ENCODE peak calls at places on chromosomes 11 and 22, in six cellular contexts. S, X, G, Z, Y and D are unnamed samples.

GRCh38 chr11:18791175-18792065 is at the start of gene PTPN5:
- DNase-seq in X (no peak), Y (no peak), S (no peak), G (no peak), Z (peak), D (no peak)

GRCh38 chr11:12079726-12080556 is 30.4 kb upstream of the MICAL2 start:
- DNase-seq in S (no peak), G (peak), Y (peak), Z (peak), X (no peak), D (no peak)

GRCh38 chr22:48234011-48234410 is 1471.6 kb downstream of the TBC1D22A start:
- DNase-seq in X (no peak), Z (no peak), S (no peak), G (no peak), Y (no peak), D (no peak)

GRCh38 chr22:38072322-38073149 is 11.4 kb downstream of the SLC16A8 start:
- DNase-seq in G (no peak), X (no peak), S (no peak), Z (no peak), Y (no peak), D (no peak)

GRCh38 chr11:81644239-81644840 is 1089.3 kb downstream of the FAM181B start:
- DNase-seq in Y (peak), Z (peak), G (peak), X (no peak), S (no peak), D (peak)

GRCh38 chr22:49486225-49486624 is 341.4 kb downstream of the BRD1 start:
- DNase-seq in X (no peak), S (no peak), G (no peak), Y (no peak), Z (no peak), D (no peak)

GRCh38 chr11:64040684-64041267 is 5.0 kb downstream of the FLRT1 start:
- DNase-seq in S (no peak), G (peak), X (no peak), Z (no peak), Y (no peak), D (peak)

GRCh38 chr11:2518112-2518982 is 73.5 kb downstream of the KCNQ1 start:
- DNase-seq in Z (no peak), Y (no peak), X (no peak), G (no peak), S (no peak), D (no peak)

GRCh38 chr22:46056169-46057041 is 79.4 kb upstream of the WNT7B start:
- DNase-seq in G (peak), Z (no peak), X (no peak), S (no peak), Y (peak), D (peak)

GRCh38 chr11:124669193-124669592 is 4.3 kb downstream of the SIAE start:
- DNase-seq in Z (peak), S (no peak), Y (peak), G (peak), X (no peak), D (peak)

GRCh38 chr22:19937616-19938473 is 3.7 kb upstream of the COMT start:
- DNase-seq in Y (no peak), Z (peak), G (no peak), X (no peak), S (no peak), D (no peak)

GRCh38 chr22:47328550-47329243 is 566.2 kb downstream of the TBC1D22A start:
- DNase-seq in S (no peak), Y (peak), Z (peak), X (no peak), G (peak), D (peak)

GRCh38 chr11:76918941-76919386 is 58.2 kb downstream of the ACER3 start:
- DNase-seq in X (no peak), S (no peak), Y (peak), Z (peak), G (peak), D (peak)

GRCh38 chr11:34863048-34863447 is 53.1 kb downstream of the APIP start:
- DNase-seq in S (no peak), G (no peak), Z (no peak), Y (no peak), X (no peak), D (no peak)

GRCh38 chr11:93567406-93567819 is 24.2 kb upstream of the SMCO4 start:
- DNase-seq in Z (peak), Y (no peak), G (peak), X (no peak), S (no peak), D (no peak)

GRCh38 chr22:26576026-26576680 is 13.8 kb downstream of the TPST2 start:
- DNase-seq in G (no peak), Y (no peak), S (no peak), Z (no peak), X (no peak), D (no peak)

GRCh38 chr11:628056-628455 is 1.1 kb upstream of the SCT start:
- DNase-seq in Z (no peak), X (no peak), Y (no peak), G (no peak), S (no peak), D (no peak)

GRCh38 chr11:112617977-112618829 is 343.0 kb upstream of the NCAM1 start:
- DNase-seq in X (no peak), Z (no peak), G (no peak), S (no peak), Y (no peak), D (no peak)

GRCh38 chr11:12473366-12473765 is 96.0 kb downstream of the PARVA start:
- DNase-seq in X (no peak), Y (no peak), Z (no peak), G (no peak), S (no peak), D (no peak)

GRCh38 chr11:118921929-118922744 is 3.6 kb downstream of the BCL9L start:
- DNase-seq in Z (peak), X (no peak), G (peak), Y (peak), S (no peak), D (peak)

GRCh38 chr11:26964335-26964734 is 29.6 kb upstream of the FIBIN start:
- DNase-seq in Y (no peak), S (no peak), X (no peak), Z (peak), G (no peak), D (no peak)

GRCh38 chr22:37331034-37331428 is 48.7 kb downstream of the CYTH4 start:
- DNase-seq in Y (no peak), S (no peak), Z (peak), X (no peak), G (peak), D (no peak)

GRCh38 chr11:128310676-128311445 is 276.5 kb downstream of the ETS1 start:
- DNase-seq in Z (no peak), Y (no peak), S (no peak), X (no peak), G (no peak), D (no peak)

GRCh38 chr22:19719055-19719482 is 4.3 kb upstream of the GP1BB start:
- DNase-seq in Z (no peak), G (no peak), S (no peak), X (no peak), Y (no peak), D (no peak)

GRCh38 chr11:118435233-118435892 is 929 bp upstream of the KMT2A start:
- DNase-seq in Y (peak), Z (peak), X (peak), G (no peak), S (peak), D (peak)

GRCh38 chr11:126109941-126110731 is 47.5 kb upstream of the CDON start:
- DNase-seq in Y (peak), Z (no peak), S (no peak), X (no peak), G (no peak), D (peak)

GRCh38 chr22:30922151-30922611 is 46.4 kb downstream of the MORC2 start:
- DNase-seq in Y (no peak), X (peak), Z (peak), G (no peak), S (peak), D (no peak)

GRCh38 chr11:57124460-57124859 is 57.3 kb upstream of the LRRC55 start:
- DNase-seq in S (no peak), Z (no peak), G (no peak), X (no peak), Y (no peak), D (no peak)

GRCh38 chr11:2996976-2997375 is 4.8 kb upstream of the NAP1L4 start:
- DNase-seq in X (no peak), Z (no peak), Y (no peak), S (no peak), G (no peak), D (no peak)

GRCh38 chr11:65262775-65263174 is 1.0 kb downstream of the POLA2 start:
- DNase-seq in Y (no peak), X (no peak), S (no peak), G (no peak), Z (no peak), D (peak)

GRCh38 chr22:26453812-26454500 is 24.9 kb downstream of the ASPHD2 start:
- DNase-seq in Z (no peak), X (no peak), Y (no peak), G (no peak), S (no peak), D (no peak)

GRCh38 chr11:75597636-75598035 is 35.6 kb downstream of the SERPINH1 start:
- DNase-seq in S (no peak), Z (peak), Y (no peak), G (peak), X (no peak), D (peak)

GRCh38 chr22:23888615-23889401 is 5.4 kb upstream of the MIF start:
- DNase-seq in Y (peak), S (no peak), Z (peak), G (peak), X (no peak), D (no peak)

GRCh38 chr11:32892355-32893090 is at the start of gene QSER1:
- DNase-seq in Y (peak), X (peak), S (peak), G (peak), Z (peak), D (peak)

GRCh38 chr22:46092011-46092410 is 58.3 kb upstream of the PPARA start:
- DNase-seq in Y (no peak), X (no peak), S (no peak), G (no peak), Z (no peak), D (no peak)

GRCh38 chr22:19787849-19788141 is 27.2 kb downstream of the TBX1 start:
- DNase-seq in G (no peak), Z (no peak), S (no peak), Y (no peak), X (no peak), D (no peak)

GRCh38 chr11:57458060-57458409 is 2.3 kb upstream of the RTN4RL2 start:
- DNase-seq in S (no peak), Y (no peak), G (no peak), Z (no peak), X (no peak), D (no peak)